ENCODE peak calls at places on chromosomes 11 and 22, in five cellular contexts. O is stomach, U is glutamatergic neuron, G is EL, R is ACHN. J is an unnamed sample.

GRCh38 chr11:69352715-69353325 is 58.9 kb downstream of the MYEOV start:
- DNase-seq in O (peak), G (peak), R (peak), U (no peak), J (peak)

GRCh38 chr11:8068605-8069221 is 12.3 kb upstream of the TUB start:
- DNase-seq in O (no peak), U (no peak), G (peak), R (peak), J (no peak)

GRCh38 chr22:48423481-48423901 is 1404.2 kb downstream of the BRD1 start:
- DNase-seq in R (no peak), U (peak), O (no peak), G (peak), J (no peak)

GRCh38 chr22:29328566-29329500 is 13.3 kb upstream of the RASL10A start:
- DNase-seq in O (no peak), G (no peak), U (peak), R (no peak), J (no peak)

GRCh38 chr11:125514336-125515101 is 18.5 kb upstream of the FEZ1 start:
- DNase-seq in R (no peak), U (no peak), G (peak), O (peak), J (no peak)

GRCh38 chr11:17581036-17581731 is 34.1 kb downstream of the OTOG start:
- DNase-seq in R (no peak), U (no peak), O (peak), G (no peak), J (no peak)

GRCh38 chr11:515131-515530 is 8.1 kb upstream of the RNH1 start:
- DNase-seq in U (no peak), G (no peak), O (no peak), R (no peak), J (no peak)

GRCh38 chr11:3036419-3036818 is 20.8 kb downstream of the CARS1 start:
- DNase-seq in O (no peak), G (no peak), U (no peak), R (no peak), J (no peak)

GRCh38 chr22:50317674-50318073 is 9.1 kb downstream of the DENND6B start:
- DNase-seq in U (no peak), R (no peak), G (no peak), O (no peak), J (no peak)

GRCh38 chr22:50732681-50733080 is 5.3 kb upstream of the ACR start:
- DNase-seq in O (no peak), R (no peak), G (no peak), U (no peak), J (no peak)

GRCh38 chr22:50293441-50294318 is 13.8 kb downstream of the PLXNB2 start:
- DNase-seq in R (peak), O (peak), U (no peak), G (peak), J (no peak)

GRCh38 chr11:64540426-64540825 is 50.6 kb upstream of the SLC22A12 start:
- DNase-seq in O (no peak), R (no peak), U (no peak), G (no peak), J (no peak)

GRCh38 chr22:39873963-39874362 is 19.6 kb downstream of the ENTHD1 start:
- DNase-seq in G (no peak), O (no peak), R (no peak), U (no peak), J (no peak)

GRCh38 chr22:37442537-37442936 is 15.3 kb upstream of the ELFN2 start:
- DNase-seq in G (peak), O (no peak), R (peak), U (no peak), J (peak)

GRCh38 chr22:38505595-38506117 is 455 bp downstream of the DDX17 start:
- DNase-seq in U (peak), G (peak), O (peak), R (peak), J (no peak)

GRCh38 chr11:16047073-16047472 is 309.3 kb downstream of the SOX6 start:
- DNase-seq in O (no peak), R (no peak), G (no peak), U (no peak), J (no peak)

GRCh38 chr22:39478461-39478860 is 21.6 kb downstream of the MGAT3 start:
- DNase-seq in G (no peak), O (peak), U (no peak), R (peak), J (peak)

GRCh38 chr22:29854432-29854831 is 16.4 kb upstream of the ASCC2 start:
- DNase-seq in U (no peak), O (no peak), R (no peak), G (no peak), J (no peak)

GRCh38 chr11:99911116-99911515 is 776.0 kb upstream of the ARHGAP42 start:
- DNase-seq in O (no peak), R (no peak), U (no peak), G (no peak), J (no peak)

GRCh38 chr11:2587132-2587930 is 112.5 kb downstream of the KCNQ1OT1 start:
- DNase-seq in G (no peak), O (peak), R (no peak), U (no peak), J (no peak)

GRCh38 chr22:17779286-17780115 is 5.2 kb upstream of the BID start:
- DNase-seq in U (no peak), O (no peak), G (no peak), R (no peak), J (no peak)

GRCh38 chr11:45879803-45880685 is 5.4 kb upstream of the MAPK8IP1 start:
- DNase-seq in G (peak), R (peak), U (peak), O (no peak), J (peak)

GRCh38 chr11:106724293-106724892 is 293.9 kb downstream of the GUCY1A2 start:
- DNase-seq in G (no peak), O (no peak), U (no peak), R (no peak), J (no peak)

J was measured in RKO.